ENCODE peak calls at places on chromosomes 1 and 21, in ten cellular contexts. F is upper lobe of right lung; X is CD4-positive, alpha-beta T cell; A is endothelial cell of umbilical vein; M is neuronal stem cell; H is heart right ventricle; P is lung; E is uterus; Y is H9; T is testis. J is an unnamed sample.

GRCh38 chr1:200784576-200784975 is 45.9 kb downstream of the CAMSAP2 start:
- DNase-seq in F (no peak), X (no peak), A (no peak), M (no peak), H (no peak), P (no peak), E (no peak), Y (no peak), T (no peak), J (no peak)

GRCh38 chr1:206912445-206913095 is 9.2 kb downstream of the FCMR start:
- DNase-seq in F (no peak), X (peak; percentile 40), A (peak; percentile 75), M (peak; percentile 71), H (peak; percentile 76), P (peak; percentile 78), E (peak; percentile 69), Y (peak; percentile 73), T (peak; percentile 84), J (peak; percentile 90)

GRCh38 chr21:38614558-38614957 is 116.3 kb upstream of the ERG start:
- DNase-seq in F (no peak), X (no peak), A (no peak), M (no peak), H (no peak), P (no peak), E (no peak), Y (no peak), T (no peak), J (no peak)

GRCh38 chr21:41632748-41633475 is 125.0 kb upstream of the TMPRSS2 start:
- DNase-seq in F (peak; percentile 42), X (no peak), A (no peak), M (no peak), H (no peak), P (no peak), E (no peak), Y (no peak), T (no peak), J (no peak)

GRCh38 chr21:38880578-38880966 is 74.8 kb downstream of the ETS2 start:
- DNase-seq in F (no peak), X (no peak), A (no peak), M (no peak), H (no peak), P (no peak), E (no peak), Y (no peak), T (no peak), J (no peak)

GRCh38 chr1:29646161-29646775 is 409.9 kb downstream of the PTPRU start:
- DNase-seq in F (no peak), X (no peak), A (no peak), M (no peak), H (no peak), P (no peak), E (no peak), Y (peak; percentile 19), T (no peak), J (no peak)

GRCh38 chr1:86965827-86966182 is 51.4 kb downstream of the HS2ST1 start:
- DNase-seq in F (no peak), X (no peak), A (no peak), M (no peak), H (no peak), P (no peak), E (no peak), Y (no peak), T (no peak), J (no peak)

GRCh38 chr1:26789612-26789865 is 1.8 kb downstream of the PIGV start:
- DNase-seq in F (no peak), X (no peak), A (no peak), M (no peak), H (no peak), P (no peak), E (no peak), Y (no peak), T (no peak), J (no peak)

GRCh38 chr1:39411526-39411925 is 79.9 kb upstream of the BMP8A start:
- DNase-seq in F (no peak), X (no peak), A (no peak), M (no peak), H (no peak), P (no peak), E (no peak), Y (no peak), T (no peak), J (no peak)

GRCh38 chr1:116820362-116820761 is 66.1 kb downstream of the CD2 start:
- DNase-seq in F (no peak), X (no peak), A (no peak), M (no peak), H (peak; percentile 41), P (no peak), E (peak; percentile 75), Y (no peak), T (peak; percentile 38), J (no peak)

GRCh38 chr1:18820791-18821641 is 38.4 kb downstream of the TAS1R2 start:
- DNase-seq in F (peak; percentile 84), X (peak; percentile 36), A (peak; percentile 56), M (peak; percentile 78), H (peak; percentile 48), P (peak; percentile 70), E (peak; percentile 42), Y (peak; percentile 89), T (peak; percentile 87), J (peak; percentile 90)

GRCh38 chr21:46393941-46394818 is 64.5 kb upstream of the DIP2A start:
- DNase-seq in F (no peak), X (no peak), A (no peak), M (no peak), H (no peak), P (no peak), E (no peak), Y (no peak), T (no peak), J (peak; percentile 20)

DNA sequence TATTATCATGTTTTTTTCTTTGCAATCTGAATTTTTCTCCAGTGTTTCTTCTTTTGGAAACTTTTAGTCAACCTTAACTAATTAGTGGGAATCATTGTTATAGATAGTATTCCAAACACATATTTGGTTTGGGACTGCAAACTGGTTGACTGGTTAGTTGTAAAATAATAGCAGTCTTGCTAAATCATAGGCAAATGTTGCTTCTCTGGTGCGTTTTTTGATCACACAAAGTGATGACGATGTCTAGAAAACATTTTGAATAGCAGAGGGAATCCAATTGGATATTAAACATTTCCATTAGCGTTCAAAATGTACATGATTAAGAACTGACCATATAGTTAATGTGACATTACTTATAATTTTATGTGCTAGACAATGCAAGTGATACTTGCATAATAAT is 4.5 kb downstream of the DNAJB4 start:
- DNase-seq in F (no peak), X (no peak), A (peak; percentile 49), M (no peak), H (no peak), P (no peak), E (no peak), Y (no peak), T (no peak), J (no peak)
- H3K27ac ChIP-seq in F (no peak overlapping the region), X (no peak overlapping the region), A (peak overlapping the region; percentile 70), M (no peak overlapping the region), H (no peak overlapping the region), P (no peak overlapping the region), E (no peak overlapping the region), Y (no peak overlapping the region), T (no peak overlapping the region), J (no peak overlapping the region)

GRCh38 chr1:156559797-156560112 is 12.6 kb downstream of the IQGAP3 start:
- DNase-seq in F (no peak), X (no peak), A (no peak), M (no peak), H (no peak), P (no peak), E (no peak), Y (no peak), T (no peak), J (no peak)
- H3K27ac ChIP-seq in F (no peak overlapping the region), X (no peak overlapping the region), A (no peak overlapping the region), M (no peak overlapping the region), H (no peak overlapping the region), P (no peak overlapping the region), E (no peak overlapping the region), Y (no peak overlapping the region), T (no peak overlapping the region), J (no peak overlapping the region)

GRCh38 chr21:29178936-29179335 is 48.5 kb downstream of the MAP3K7CL start:
- DNase-seq in F (no peak), X (no peak), A (no peak), M (no peak), H (no peak), P (no peak), E (no peak), Y (no peak), T (no peak), J (no peak)

GRCh38 chr21:29174607-29175013 is 44.2 kb downstream of the MAP3K7CL start:
- DNase-seq in F (no peak), X (no peak), A (peak; percentile 65), M (no peak), H (no peak), P (no peak), E (no peak), Y (no peak), T (no peak), J (no peak)

GRCh38 chr21:29177800-29178199 is 47.4 kb downstream of the MAP3K7CL start:
- DNase-seq in F (no peak), X (no peak), A (no peak), M (no peak), H (no peak), P (no peak), E (no peak), Y (no peak), T (no peak), J (no peak)

GRCh38 chr21:29175408-29176147 is 45.1 kb downstream of the MAP3K7CL start:
- DNase-seq in F (no peak), X (no peak), A (peak; percentile 98), M (no peak), H (no peak), P (no peak), E (no peak), Y (no peak), T (no peak), J (peak; percentile 56)

DNA sequence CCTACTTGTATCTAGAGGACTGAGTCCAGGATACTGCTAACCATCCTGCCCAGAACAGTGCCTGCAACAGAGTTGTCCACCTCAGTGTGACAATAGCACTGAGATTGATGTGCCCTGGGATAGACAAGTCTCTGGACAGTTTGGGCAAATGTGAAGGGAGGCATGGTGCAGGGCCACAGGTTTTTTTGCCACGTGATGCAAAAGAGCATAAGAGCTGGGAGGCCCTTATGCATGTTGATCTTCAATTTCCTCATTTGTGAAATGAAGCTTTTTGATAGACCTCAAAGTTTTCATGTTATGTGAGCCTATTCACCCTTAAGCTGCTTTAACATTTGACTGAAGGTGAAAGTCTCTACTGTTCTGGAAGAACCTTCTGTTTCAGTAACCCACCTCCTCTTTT is 46.3 kb downstream of the MAP3K7CL start:
- DNase-seq in F (no peak), X (no peak), A (no peak), M (no peak), H (no peak), P (no peak), E (no peak), Y (no peak), T (no peak), J (no peak)
- H3K27ac ChIP-seq in F (no peak overlapping the region), X (no peak overlapping the region), A (no peak overlapping the region), M (no peak overlapping the region), H (no peak overlapping the region), P (peak overlapping the region; percentile 39), E (no peak overlapping the region), Y (no peak overlapping the region), T (no peak overlapping the region), J (peak overlapping the region; percentile 40)

DNA sequence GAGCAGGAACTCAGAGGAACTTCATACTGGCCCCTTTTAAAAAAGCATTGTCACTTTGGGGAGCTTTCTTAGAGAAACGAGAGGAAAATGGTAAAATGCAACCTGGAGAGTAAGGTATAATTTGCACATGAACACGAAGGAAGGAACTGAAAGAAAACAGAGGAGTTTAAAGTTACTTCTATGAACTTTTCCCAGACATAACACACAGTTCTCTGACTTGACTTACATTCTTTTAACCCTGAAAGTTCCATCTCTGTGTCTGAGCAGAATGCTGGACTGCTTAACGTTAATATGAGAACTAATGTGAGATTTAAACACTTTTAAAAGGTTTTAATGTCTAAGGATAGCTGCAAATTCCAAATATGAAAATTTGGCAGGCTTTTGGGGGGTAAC is 102.3 kb downstream of the NFIA start:
- DNase-seq in F (no peak), X (no peak), A (no peak), M (no peak), H (no peak), P (no peak), E (no peak), Y (no peak), T (no peak), J (no peak)
- H3K27ac ChIP-seq in F (peak overlapping the region; percentile 85), X (no peak overlapping the region), A (peak overlapping the region; percentile 14), M (no peak overlapping the region), H (peak overlapping the region; percentile 80), P (peak overlapping the region; percentile 85), E (peak overlapping the region; percentile 80), Y (no peak overlapping the region), T (peak overlapping the region; percentile 41), J (peak overlapping the region; percentile 83)